ENCODE peak calls at places on chromosomes 7 and 10, in eight cellular contexts. B, X, I, C, R, K, U and L are unnamed samples.

GRCh38 chr7:134443396-134444070 is 15.4 kb downstream of the AKR1B1 start:
- DNase-seq in B (peak; percentile 9), X (no peak), I (no peak), C (no peak), R (no peak), K (no peak), U (no peak), L (no peak)

GRCh38 chr7:28533731-28534531 is 121.6 kb downstream of the CREB5 start:
- DNase-seq in B (no peak), X (no peak), I (peak; percentile 36), C (no peak), R (peak; percentile 27), K (peak; percentile 57), U (peak; percentile 46), L (peak; percentile 54)

GRCh38 chr10:84179059-84179710 is 5.6 kb downstream of the GPR15LG start:
- DNase-seq in B (no peak), X (peak; percentile 46), I (no peak), C (no peak), R (no peak), K (peak; percentile 38), U (no peak), L (peak; percentile 72)

GRCh38 chr7:122951006-122951405 is 44.5 kb downstream of the TAS2R16 start:
- DNase-seq in B (no peak), X (no peak), I (no peak), C (no peak), R (no peak), K (no peak), U (no peak), L (no peak)

GRCh38 chr10:178208-178607 is 43.0 kb downstream of the ZMYND11 start:
- DNase-seq in B (no peak), X (peak; percentile 18), I (no peak), C (no peak), R (no peak), K (peak; percentile 65), U (no peak), L (no peak)

GRCh38 chr10:124058346-124059003 is 34.9 kb downstream of the CHST15 start:
- DNase-seq in B (peak; percentile 32), X (no peak), I (no peak), C (no peak), R (no peak), K (no peak), U (no peak), L (no peak)

GRCh38 chr10:12360461-12360860 is 11.1 kb downstream of the CAMK1D start:
- DNase-seq in B (no peak), X (no peak), I (no peak), C (no peak), R (no peak), K (no peak), U (no peak), L (no peak)

GRCh38 chr7:124515431-124515830 is 250.2 kb downstream of the GPR37 start:
- DNase-seq in B (no peak), X (no peak), I (no peak), C (no peak), R (no peak), K (no peak), U (no peak), L (no peak)

GRCh38 chr7:3495957-3496356 is 194.9 kb downstream of the SDK1 start:
- DNase-seq in B (no peak), X (no peak), I (no peak), C (no peak), R (no peak), K (peak; percentile 10), U (no peak), L (no peak)

GRCh38 chr10:88974446-88975376 is 15.9 kb upstream of the FAS start:
- DNase-seq in B (no peak), X (no peak), I (no peak), C (no peak), R (no peak), K (peak; percentile 45), U (no peak), L (no peak)

GRCh38 chr7:36604801-36605200 is 119.5 kb downstream of the AOAH start:
- DNase-seq in B (no peak), X (peak; percentile 25), I (no peak), C (no peak), R (no peak), K (no peak), U (no peak), L (no peak)

GRCh38 chr7:135512135-135512887 is 2.4 kb upstream of the CNOT4 start:
- DNase-seq in B (no peak), X (peak; percentile 63), I (no peak), C (no peak), R (no peak), K (peak; percentile 74), U (no peak), L (no peak)

GRCh38 chr10:86652361-86653202 is 1.8 kb upstream of the OPN4 start:
- DNase-seq in B (peak; percentile 59), X (no peak), I (no peak), C (peak; percentile 13), R (no peak), K (peak; percentile 31), U (no peak), L (no peak)

GRCh38 chr7:155674556-155674955 is 30.1 kb downstream of the RBM33 start:
- DNase-seq in B (no peak), X (no peak), I (no peak), C (no peak), R (no peak), K (peak; percentile 56), U (no peak), L (no peak)

GRCh38 chr7:148344406-148344805 is 246.2 kb upstream of the C7orf33 start:
- DNase-seq in B (no peak), X (no peak), I (no peak), C (no peak), R (no peak), K (no peak), U (no peak), L (no peak)

GRCh38 chr7:133230591-133231194 is 22.2 kb upstream of the EXOC4 start:
- DNase-seq in B (no peak), X (peak; percentile 53), I (no peak), C (no peak), R (peak; percentile 60), K (peak; percentile 75), U (no peak), L (no peak)

GRCh38 chr7:414681-415560 is 104.7 kb downstream of the PDGFA start:
- DNase-seq in B (peak; percentile 63), X (no peak), I (no peak), C (peak; percentile 13), R (peak; percentile 8), K (no peak), U (no peak), L (no peak)

GRCh38 chr10:128764190-128764589 is 638.0 kb upstream of the MKI67 start:
- DNase-seq in B (no peak), X (no peak), I (no peak), C (no peak), R (no peak), K (no peak), U (no peak), L (no peak)

GRCh38 chr7:135678612-135679575 is 16.6 kb downstream of the STMP1 start:
- DNase-seq in B (peak; percentile 87), X (no peak), I (peak; percentile 72), C (peak; percentile 69), R (peak; percentile 80), K (peak; percentile 58), U (no peak), L (no peak)

GRCh38 chr7:7884855-7885254 is 83.7 kb upstream of the GLCCI1 start:
- DNase-seq in B (no peak), X (no peak), I (no peak), C (no peak), R (no peak), K (peak; percentile 7), U (no peak), L (no peak)

GRCh38 chr7:7882888-7883287 is 85.7 kb upstream of the GLCCI1 start:
- DNase-seq in B (no peak), X (no peak), I (no peak), C (no peak), R (no peak), K (no peak), U (no peak), L (no peak)

GRCh38 chr7:7881581-7881980 is 87.0 kb upstream of the GLCCI1 start:
- DNase-seq in B (no peak), X (no peak), I (no peak), C (no peak), R (no peak), K (no peak), U (no peak), L (no peak)

GRCh38 chr7:7883394-7883793 is 85.2 kb upstream of the GLCCI1 start:
- DNase-seq in B (no peak), X (no peak), I (no peak), C (no peak), R (no peak), K (no peak), U (no peak), L (no peak)
- H3K27ac ChIP-seq in B (no peak overlapping the region), X (no peak overlapping the region), I (no peak overlapping the region), C (no peak overlapping the region), R (no peak overlapping the region), K (no peak overlapping the region), U (no peak overlapping the region), L (no peak overlapping the region)

DNA sequence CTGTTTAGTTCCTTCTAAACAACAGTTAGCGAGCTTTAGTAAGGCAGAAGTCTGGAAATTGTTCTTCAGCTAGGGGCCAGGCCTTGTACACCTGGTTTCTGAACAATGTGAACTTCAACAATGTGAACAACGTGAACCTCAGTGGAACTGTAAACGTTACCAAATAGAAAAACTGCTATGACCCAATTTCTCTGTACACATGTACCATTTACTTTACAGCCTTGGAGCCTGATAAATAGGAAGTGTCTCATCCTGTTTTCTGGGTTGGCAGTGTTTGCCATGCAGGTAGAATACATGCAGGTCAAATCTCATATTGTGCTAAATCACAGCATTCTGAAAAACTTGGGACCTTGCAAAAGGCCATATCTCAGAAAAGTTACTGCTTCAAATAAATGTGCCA is 1.6 kb downstream of the STEAP4 start:
- DNase-seq in B (no peak), X (no peak), I (no peak), C (no peak), R (no peak), K (no peak), U (no peak), L (no peak)
- H3K4me1 ChIP-seq in B (no peaks in the 10 kb centered on the region), X (peaks cover 5% of the 10 kb centered on the region), I (no peaks in the 10 kb centered on the region), C (no peaks in the 10 kb centered on the region), R (peaks cover 10% of the 10 kb centered on the region), K (no peaks in the 10 kb centered on the region), U (no peaks in the 10 kb centered on the region), L (no peaks in the 10 kb centered on the region)

GRCh38 chr10:99234739-99235468 is 748 bp downstream of the HPSE2 start:
- DNase-seq in B (no peak), X (peak; percentile 8), I (no peak), C (no peak), R (no peak), K (peak; percentile 24), U (no peak), L (no peak)
- H3K4me3 ChIP-seq in B (peak overlapping the region; percentile 27), X (peak overlapping the region; percentile 71), I (peak overlapping the region; percentile 58), C (peak overlapping the region; percentile 56), R (no peak overlapping the region), K (peak overlapping the region; percentile 36), U (no peak overlapping the region), L (peak overlapping the region; percentile 25)

GRCh38 chr10:42707229-42707628 is 68.9 kb upstream of the ZNF33B start:
- DNase-seq in B (no peak), X (no peak), I (no peak), C (no peak), R (peak; percentile 22), K (no peak), U (no peak), L (no peak)
- H3K27ac ChIP-seq in B (no peak overlapping the region), X (no peak overlapping the region), I (no peak overlapping the region), C (no peak overlapping the region), R (no peak overlapping the region), K (no peak overlapping the region), U (no peak overlapping the region), L (no peak overlapping the region)